ENCODE peak calls at places on chromosomes 6 and 20, in four cellular contexts. M is A549, U is HepG2, E is SK-N-SH. I is an unnamed sample.

GRCh38 chr20:49559411-49560081 is 8.4 kb downstream of the PTGIS start:
- DNase-seq in M (no peak), U (no peak), E (no peak), I (no peak)

GRCh38 chr6:130997061-130997753 is 65.8 kb downstream of the EPB41L2 start:
- DNase-seq in M (no peak), U (no peak), E (no peak), I (no peak)

GRCh38 chr6:37628611-37629320 is 68.9 kb downstream of the MDGA1 start:
- DNase-seq in M (no peak), U (no peak), E (no peak), I (no peak)

GRCh38 chr6:91045152-91045551 is 458.3 kb upstream of the MAP3K7 start:
- DNase-seq in M (no peak), U (no peak), E (no peak), I (no peak)

GRCh38 chr20:1947535-1947846 is 46.4 kb downstream of the PDYN start:
- DNase-seq in M (no peak), U (no peak), E (no peak), I (no peak)

GRCh38 chr6:112037783-112038216 is 16.1 kb upstream of the CCN6 start:
- DNase-seq in M (peak), U (no peak), E (no peak), I (no peak)

GRCh38 chr20:19583532-19584175 is 174.4 kb upstream of the RIN2 start:
- DNase-seq in M (peak), U (peak), E (peak), I (no peak)

GRCh38 chr20:63701051-63701328 is 4.5 kb downstream of the TNFRSF6B start:
- DNase-seq in M (no peak), U (no peak), E (no peak), I (no peak)

GRCh38 chr6:164826831-164827468 is 482.5 kb downstream of the C6orf118 start:
- DNase-seq in M (peak), U (no peak), E (no peak), I (no peak)

GRCh38 chr20:51542033-51542893 is at the start of gene NFATC2:
- DNase-seq in M (no peak), U (peak), E (peak), I (no peak)

GRCh38 chr20:24484081-24484450 is 14.6 kb downstream of the SYNDIG1 start:
- DNase-seq in M (no peak), U (no peak), E (no peak), I (no peak)

GRCh38 chr6:91476000-91476399 is 889.1 kb upstream of the MAP3K7 start:
- DNase-seq in M (peak), U (peak), E (peak), I (no peak)

GRCh38 chr6:11632231-11632630 is 94.7 kb downstream of the TMEM170B start:
- DNase-seq in M (peak), U (no peak), E (no peak), I (no peak)

GRCh38 chr20:658202-658601 is 5.2 kb upstream of the SRXN1 start:
- DNase-seq in M (no peak), U (no peak), E (peak), I (no peak)

GRCh38 chr20:56579261-56579660 is 46.2 kb downstream of the FAM209B start:
- DNase-seq in M (no peak), U (no peak), E (no peak), I (no peak)

GRCh38 chr6:22149081-22149480 is 147.8 kb downstream of the PRL start:
- DNase-seq in M (no peak), U (no peak), E (peak), I (no peak)

GRCh38 chr20:40750541-40750940 is 61.5 kb upstream of the MAFB start:
- DNase-seq in M (no peak), U (no peak), E (no peak), I (no peak)

GRCh38 chr6:76612818-76613452 is 540.5 kb upstream of the IMPG1 start:
- DNase-seq in M (no peak), U (no peak), E (no peak), I (no peak)

GRCh38 chr20:37914672-37915433 is 11.9 kb downstream of the VSTM2L start:
- DNase-seq in M (no peak), U (peak), E (peak), I (no peak)

GRCh38 chr6:57134954-57135353 is 37.2 kb upstream of the BAG2 start:
- DNase-seq in M (no peak), U (no peak), E (no peak), I (no peak)

GRCh38 chr6:90286884-90287488 is 9.7 kb downstream of the BACH2 start:
- DNase-seq in M (peak), U (peak), E (peak), I (no peak)

GRCh38 chr6:125906158-125906998 is 50.2 kb upstream of the HINT3 start:
- DNase-seq in M (no peak), U (peak), E (peak), I (no peak)

GRCh38 chr6:137645850-137646249 is 151.7 kb upstream of the OLIG3 start:
- DNase-seq in M (no peak), U (no peak), E (no peak), I (no peak)

GRCh38 chr20:41494451-41494850 is 123.7 kb downstream of the CHD6 start:
- DNase-seq in M (no peak), U (no peak), E (no peak), I (no peak)

GRCh38 chr20:14406495-14406894 is 69.1 kb upstream of the FLRT3 start:
- DNase-seq in M (peak), U (peak), E (no peak), I (no peak)

GRCh38 chr6:166167801-166168615 is at the start of gene TBXT:
- DNase-seq in M (no peak), U (no peak), E (no peak), I (peak)

GRCh38 chr6:109059148-109059547 is 35.5 kb downstream of the SESN1 start:
- DNase-seq in M (peak), U (peak), E (no peak), I (no peak)

GRCh38 chr6:109060585-109060984 is 34.1 kb downstream of the SESN1 start:
- DNase-seq in M (no peak), U (no peak), E (no peak), I (no peak)

GRCh38 chr6:109056661-109057060 is 38.0 kb downstream of the SESN1 start:
- DNase-seq in M (no peak), U (no peak), E (no peak), I (no peak)

GRCh38 chr6:109059591-109060021 is 35.0 kb downstream of the SESN1 start:
- DNase-seq in M (no peak), U (no peak), E (no peak), I (no peak)

DNA sequence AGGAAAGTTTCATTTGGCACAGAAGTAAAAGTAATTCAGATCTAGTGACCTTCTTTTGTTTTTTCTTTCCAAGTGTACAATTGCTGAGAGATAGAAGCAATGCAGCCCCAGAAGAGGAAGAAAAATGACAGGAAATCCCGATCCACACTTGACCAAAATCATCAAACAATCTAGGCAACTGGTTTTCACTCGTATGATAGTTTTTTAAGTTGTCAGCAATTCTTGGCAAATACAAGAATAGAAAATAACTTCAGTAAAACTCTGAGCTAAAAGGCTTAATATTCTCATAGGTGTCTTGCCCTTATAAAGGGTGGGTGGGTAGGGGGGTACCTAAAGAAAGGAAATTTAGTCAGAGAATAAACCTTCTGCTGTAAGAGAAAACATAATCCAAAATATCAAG is 36.0 kb downstream of the SESN1 start:
- DNase-seq in M (no peak), U (no peak), E (no peak), I (no peak)
- TF ChIP-seq PBX3 in M (no peak), U (no peak), E (no peak), I (no peak)

GRCh38 chr6:142155895-142156757 is 9.1 kb downstream of the VTA1 start:
- DNase-seq in M (peak), U (peak), E (peak), I (no peak)

GRCh38 chr6:142152731-142153130 is 5.7 kb downstream of the VTA1 start:
- DNase-seq in M (no peak), U (no peak), E (no peak), I (no peak)

GRCh38 chr6:142153230-142153629 is 6.2 kb downstream of the VTA1 start:
- DNase-seq in M (no peak), U (no peak), E (no peak), I (no peak)

GRCh38 chr6:142155091-142155490 is 8.0 kb downstream of the VTA1 start:
- DNase-seq in M (no peak), U (no peak), E (no peak), I (no peak)
- H3K4me2 ChIP-seq in M (no peak), U (no peak), E (no peak), I (no peak)

GRCh38 chr6:154824076-154824475 is 90.9 kb downstream of the SCAF8 start:
- DNase-seq in M (no peak), U (no peak), E (no peak), I (no peak)
- TF ChIP-seq PBX3 in M (no peak), U (no peak), E (no peak), I (no peak)

DNA sequence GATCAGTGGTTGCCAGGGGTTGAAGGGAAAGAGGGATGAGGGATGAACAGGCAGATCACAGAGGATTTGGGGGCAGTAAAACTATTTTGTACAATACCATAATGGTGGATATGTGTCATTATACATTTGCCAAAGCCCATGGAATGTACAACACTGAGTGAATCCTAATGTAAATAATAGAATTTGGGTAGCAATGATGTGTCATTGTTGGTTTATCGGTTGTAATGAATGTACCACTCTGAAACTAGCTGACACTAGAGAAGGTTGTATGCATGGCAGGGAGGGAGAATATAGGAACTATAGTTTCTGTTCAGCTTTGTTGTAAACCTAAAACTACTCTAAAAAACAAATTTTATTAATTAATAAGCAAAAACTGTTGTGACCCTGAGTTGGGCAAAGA is 17.8 kb upstream of the ASF1A start:
- DNase-seq in M (peak), U (peak), E (no peak), I (no peak)
- H3K4me2 ChIP-seq in M (peak), U (no peak), E (no peak), I (no peak)

GRCh38 chr6:105181981-105182515 is 2.2 kb upstream of the POPDC3 start:
- DNase-seq in M (no peak), U (no peak), E (no peak), I (no peak)

GRCh38 chr6:105178110-105178509 is 1.7 kb downstream of the POPDC3 start:
- DNase-seq in M (peak), U (no peak), E (no peak), I (no peak)

GRCh38 chr6:105177521-105177920 is 2.3 kb downstream of the POPDC3 start:
- DNase-seq in M (no peak), U (no peak), E (no peak), I (no peak)

GRCh38 chr6:105178636-105179035 is 1.2 kb downstream of the POPDC3 start:
- DNase-seq in M (no peak), U (no peak), E (no peak), I (no peak)

DNA sequence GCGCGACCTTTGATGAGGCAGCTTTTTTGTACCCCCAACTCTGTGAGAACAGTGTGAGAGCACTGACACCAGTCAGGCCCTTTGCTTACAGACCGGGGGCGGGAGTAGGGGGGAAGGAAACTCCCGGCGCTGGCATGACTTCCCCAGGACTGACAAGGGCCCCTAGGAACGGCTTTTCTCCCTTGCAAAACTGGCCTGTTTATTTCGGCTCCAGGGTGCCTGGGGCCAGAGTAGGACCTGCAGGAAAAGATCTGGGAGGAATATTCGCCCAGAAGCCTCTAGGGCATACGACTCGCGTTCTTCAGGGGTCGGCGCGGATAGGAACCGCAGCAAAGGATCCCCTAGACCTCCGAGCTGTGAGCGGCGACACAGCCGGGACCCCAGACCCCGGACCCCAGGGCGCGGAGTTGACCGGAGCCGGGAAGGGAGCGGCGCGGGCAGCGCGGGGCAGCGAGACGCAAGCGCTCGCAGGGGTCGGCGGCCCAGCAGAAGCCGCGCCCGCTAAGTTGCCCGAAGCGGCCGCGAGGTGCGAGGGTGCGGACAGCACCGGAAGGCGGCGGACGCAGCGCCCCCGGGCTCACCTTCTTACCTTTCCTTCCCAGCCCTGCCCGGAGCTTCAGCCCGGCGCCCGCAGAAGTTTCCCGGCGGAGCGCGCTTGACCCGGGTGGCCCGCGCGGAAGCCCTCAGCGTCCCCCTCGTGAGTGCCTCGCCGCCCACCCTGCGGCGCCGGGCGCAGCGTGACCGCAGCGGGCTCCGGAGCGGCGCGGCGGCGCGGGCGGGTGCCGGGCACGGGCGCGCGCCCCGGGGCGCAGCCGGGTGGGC is at the start of gene POPDC3:
- DNase-seq in M (peak), U (no peak), E (peak), I (no peak)
- TF ChIP-seq PBX3 in M (no peak), U (no peak), E (no peak), I (no peak)

GRCh38 chr20:17849901-17850673 is 118.5 kb downstream of the SNX5 start:
- DNase-seq in M (peak), U (peak), E (no peak), I (no peak)
- H3K4me2 ChIP-seq in M (no peak), U (no peak), E (no peak), I (no peak)

GRCh38 chr6:157220485-157220884 is 102.8 kb downstream of the TMEM242 start:
- DNase-seq in M (no peak), U (no peak), E (no peak), I (no peak)

GRCh38 chr6:157217198-157217893 is 106.0 kb downstream of the TMEM242 start:
- DNase-seq in M (no peak), U (no peak), E (no peak), I (no peak)

GRCh38 chr6:157219201-157220200 is 103.8 kb downstream of the TMEM242 start:
- DNase-seq in M (no peak), U (peak), E (no peak), I (no peak)

GRCh38 chr6:157217894-157218370 is 105.4 kb downstream of the TMEM242 start:
- DNase-seq in M (no peak), U (no peak), E (no peak), I (no peak)

GRCh38 chr6:157218371-157219198 is 104.7 kb downstream of the TMEM242 start:
- DNase-seq in M (no peak), U (no peak), E (no peak), I (no peak)
- TF ChIP-seq PBX3 in M (no peak), U (no peak), E (no peak), I (no peak)

DNA sequence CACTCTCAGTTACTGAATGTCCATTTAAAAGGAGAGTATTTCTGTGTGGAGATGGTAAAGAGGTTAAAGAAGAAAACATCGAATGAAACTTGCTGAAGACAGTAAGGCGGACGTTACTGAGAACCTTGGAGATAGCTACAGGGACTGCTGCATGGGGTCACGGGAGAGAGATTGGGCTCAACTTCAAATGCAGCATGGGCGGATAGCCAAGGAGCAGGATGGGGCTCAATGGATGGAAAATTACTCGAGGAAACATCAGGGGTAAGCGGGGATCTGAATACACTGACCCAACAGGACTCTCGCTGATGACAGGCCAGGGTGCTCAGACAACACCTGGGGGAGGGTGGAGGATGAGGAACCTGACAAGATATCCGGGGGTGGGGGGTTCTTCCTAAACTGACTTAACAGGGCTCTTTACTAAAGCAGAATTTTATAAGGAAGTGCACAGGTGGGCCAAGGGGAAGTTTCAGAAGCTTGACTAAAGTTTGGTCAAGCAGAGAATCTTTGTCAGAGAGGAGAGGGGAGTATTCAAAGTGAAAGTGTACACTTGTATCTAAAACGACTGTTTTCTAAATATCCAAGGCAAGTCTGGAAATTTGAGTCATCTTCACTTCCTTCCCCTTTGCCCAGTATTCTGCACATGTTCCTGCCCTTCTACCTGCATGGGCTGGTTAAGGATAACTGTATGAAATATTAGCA is 22.8 kb downstream of the ECT2L start:
- DNase-seq in M (no peak), U (no peak), E (no peak), I (peak)
- H3K4me2 ChIP-seq in M (no peak), U (no peak), E (no peak), I (peak)

DNA sequence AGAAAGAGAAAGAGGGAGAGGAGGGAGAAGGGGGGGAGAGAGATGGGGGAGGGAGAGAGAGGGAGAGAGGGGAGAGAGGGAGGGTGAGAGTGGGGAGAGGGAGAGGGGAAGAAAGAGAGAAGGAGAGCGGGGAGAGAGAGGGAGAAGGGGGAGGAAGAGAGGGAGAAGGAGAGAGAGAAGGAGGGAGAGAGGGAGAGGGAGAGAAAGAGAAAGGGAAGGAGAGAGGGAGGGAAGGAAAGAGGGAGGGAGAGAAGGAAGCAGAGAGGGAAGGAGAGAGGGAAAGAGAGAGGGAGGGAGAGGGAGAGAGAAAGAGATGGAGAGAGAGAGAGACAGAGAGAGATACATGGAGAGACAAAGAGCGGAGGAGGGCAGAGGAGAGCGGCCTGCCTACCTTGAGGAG is 23.8 kb downstream of the GATA5 start:
- DNase-seq in M (no peak), U (no peak), E (no peak), I (no peak)
- TF ChIP-seq PBX3 in M (no peak), U (no peak), E (no peak), I (no peak)

GRCh38 chr6:30491963-30492616 is 2.8 kb downstream of the HLA-E start:
- DNase-seq in M (no peak), U (no peak), E (no peak), I (no peak)
- H3K4me2 ChIP-seq in M (no peak), U (no peak), E (no peak), I (peak)